ENCODE peak calls at places on chromosomes 4 and X, in five cellular contexts. One of them, this sample, is unnamed.

GRCh38 chr4:71456841-71457240 is 118.0 kb downstream of the SLC4A4 start:
- DNase-seq in tibial nerve: no peak
- DNase-seq in epithelial cell of prostate: peak
- DNase-seq in CD8-positive, alpha-beta T cell: no peak
- DNase-seq in neuronal stem cell: no peak
- DNase-seq in this sample: no peak

GRCh38 chr4:21802406-21802805 is 146.2 kb downstream of the KCNIP4 start:
- DNase-seq in tibial nerve: no peak
- DNase-seq in epithelial cell of prostate: no peak
- DNase-seq in neuronal stem cell: no peak
- DNase-seq in CD8-positive, alpha-beta T cell: no peak
- DNase-seq in this sample: no peak

GRCh38 chr4:118968006-118968405 is 79.4 kb downstream of the SYNPO2 start:
- DNase-seq in epithelial cell of prostate: no peak
- DNase-seq in neuronal stem cell: no peak
- DNase-seq in tibial nerve: peak
- DNase-seq in CD8-positive, alpha-beta T cell: no peak
- DNase-seq in this sample: peak

GRCh38 chrX:119899125-119899524 is 3.4 kb downstream of the AKAP14 start:
- DNase-seq in neuronal stem cell: no peak
- DNase-seq in CD8-positive, alpha-beta T cell: no peak
- DNase-seq in epithelial cell of prostate: peak
- DNase-seq in tibial nerve: no peak
- DNase-seq in this sample: no peak

GRCh38 chrX:97374266-97374665 is 490.6 kb downstream of the RPA4 start:
- DNase-seq in tibial nerve: no peak
- DNase-seq in CD8-positive, alpha-beta T cell: no peak
- DNase-seq in epithelial cell of prostate: no peak
- DNase-seq in neuronal stem cell: no peak
- DNase-seq in this sample: no peak

GRCh38 chr4:55931833-55932232 is 16.9 kb upstream of the CEP135 start:
- DNase-seq in CD8-positive, alpha-beta T cell: no peak
- DNase-seq in tibial nerve: no peak
- DNase-seq in epithelial cell of prostate: no peak
- DNase-seq in neuronal stem cell: no peak
- DNase-seq in this sample: no peak

GRCh38 chrX:21678059-21678458 is 19.9 kb upstream of the KLHL34 start:
- DNase-seq in CD8-positive, alpha-beta T cell: no peak
- DNase-seq in neuronal stem cell: no peak
- DNase-seq in epithelial cell of prostate: no peak
- DNase-seq in tibial nerve: no peak
- DNase-seq in this sample: no peak

GRCh38 chr4:75432683-75433082 is 81.5 kb downstream of the RCHY1 start:
- DNase-seq in epithelial cell of prostate: no peak
- DNase-seq in CD8-positive, alpha-beta T cell: no peak
- DNase-seq in tibial nerve: no peak
- DNase-seq in neuronal stem cell: no peak
- DNase-seq in this sample: no peak

GRCh38 chr4:32417113-32417704 is 1697.0 kb downstream of the PCDH7 start:
- DNase-seq in neuronal stem cell: no peak
- DNase-seq in epithelial cell of prostate: no peak
- DNase-seq in tibial nerve: no peak
- DNase-seq in CD8-positive, alpha-beta T cell: no peak
- DNase-seq in this sample: no peak

GRCh38 chr4:48333587-48333986 is 7.7 kb upstream of the SLAIN2 start:
- DNase-seq in tibial nerve: no peak
- DNase-seq in epithelial cell of prostate: no peak
- DNase-seq in CD8-positive, alpha-beta T cell: no peak
- DNase-seq in neuronal stem cell: no peak
- DNase-seq in this sample: no peak
- H3K27ac ChIP-seq in tibial nerve: no peak
- H3K27ac ChIP-seq in epithelial cell of prostate: peak
- H3K27ac ChIP-seq in CD8-positive, alpha-beta T cell: no peak
- H3K27ac ChIP-seq in neuronal stem cell: no peak
- H3K27ac ChIP-seq in this sample: no peak

DNA sequence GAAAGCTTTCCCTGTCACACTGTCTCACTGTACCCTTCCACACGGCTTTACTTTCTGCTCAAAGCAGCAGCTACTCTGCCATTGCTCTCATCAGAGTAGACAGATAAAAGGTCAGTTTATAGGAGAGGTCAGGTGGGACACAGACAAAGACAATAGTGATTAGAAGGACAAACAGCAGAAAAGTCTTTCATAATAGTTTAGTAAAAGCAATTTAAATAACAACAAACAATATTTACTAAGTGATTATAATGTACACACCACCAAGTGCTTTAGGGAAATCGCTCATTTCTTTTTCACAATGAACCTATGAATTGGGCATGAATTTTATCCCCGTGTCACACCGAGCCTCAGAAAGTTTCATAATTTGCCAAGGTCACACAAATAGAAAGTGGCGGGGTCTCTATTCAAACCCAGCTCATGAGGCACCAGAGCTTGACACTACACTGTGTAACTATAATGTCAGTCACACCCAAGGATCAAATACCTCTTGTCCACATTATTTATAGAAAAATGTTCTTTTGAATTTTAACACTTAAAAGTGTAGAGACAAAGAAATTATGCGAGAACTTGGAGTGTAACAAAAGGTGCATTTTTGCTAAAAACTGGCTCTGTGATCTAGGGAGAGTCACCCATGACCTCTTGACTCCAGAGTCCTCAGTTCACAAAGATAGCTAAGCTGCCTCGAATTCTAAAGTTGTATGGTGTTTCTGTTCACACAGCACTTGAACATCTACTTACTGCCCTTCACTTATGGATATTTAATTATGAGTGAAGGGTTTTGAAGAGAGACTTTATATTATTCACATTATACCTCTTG is 24.5 kb upstream of the SORBS2 start:
- DNase-seq in tibial nerve: no peak
- DNase-seq in epithelial cell of prostate: no peak
- DNase-seq in neuronal stem cell: no peak
- DNase-seq in CD8-positive, alpha-beta T cell: no peak
- DNase-seq in this sample: no peak
- H3K27ac ChIP-seq in tibial nerve: no peak
- H3K27ac ChIP-seq in epithelial cell of prostate: no peak
- H3K27ac ChIP-seq in neuronal stem cell: no peak
- H3K27ac ChIP-seq in CD8-positive, alpha-beta T cell: no peak
- H3K27ac ChIP-seq in this sample: no peak

DNA sequence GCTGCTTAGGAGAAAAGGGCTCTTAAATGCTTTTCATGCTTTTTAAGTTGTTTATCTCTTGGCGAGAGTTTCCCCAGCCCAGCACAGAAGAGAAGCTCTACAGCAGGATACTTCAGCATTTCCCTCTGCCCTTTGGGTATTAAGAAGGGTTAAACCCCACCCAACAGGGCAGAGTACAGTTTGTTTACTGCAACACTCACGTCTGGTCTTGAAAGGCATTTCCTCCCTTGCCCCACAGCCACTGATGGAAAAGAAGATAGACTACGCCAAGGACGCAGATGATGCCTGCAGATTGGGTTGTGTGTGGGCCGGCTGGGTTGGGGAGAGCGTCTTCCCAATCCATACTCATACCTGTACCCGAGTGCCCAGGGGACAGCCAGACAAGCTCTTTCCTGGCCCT is 96.4 kb upstream of the DHX15 start:
- DNase-seq in CD8-positive, alpha-beta T cell: no peak
- DNase-seq in neuronal stem cell: no peak
- DNase-seq in epithelial cell of prostate: no peak
- DNase-seq in tibial nerve: no peak
- DNase-seq in this sample: no peak
- H3K27ac ChIP-seq in CD8-positive, alpha-beta T cell: no peak
- H3K27ac ChIP-seq in neuronal stem cell: no peak
- H3K27ac ChIP-seq in epithelial cell of prostate: no peak
- H3K27ac ChIP-seq in tibial nerve: no peak
- H3K27ac ChIP-seq in this sample: no peak

GRCh38 chrX:24464836-24465523 is at the start of gene PDK3:
- DNase-seq in tibial nerve: peak
- DNase-seq in neuronal stem cell: peak
- DNase-seq in CD8-positive, alpha-beta T cell: peak
- DNase-seq in epithelial cell of prostate: peak
- DNase-seq in this sample: peak

GRCh38 chrX:24463077-24463476 is 2.0 kb upstream of the PDK3 start:
- DNase-seq in neuronal stem cell: no peak
- DNase-seq in CD8-positive, alpha-beta T cell: no peak
- DNase-seq in tibial nerve: no peak
- DNase-seq in epithelial cell of prostate: no peak
- DNase-seq in this sample: no peak

GRCh38 chrX:24466025-24466424 is 939 bp downstream of the PDK3 start:
- DNase-seq in CD8-positive, alpha-beta T cell: no peak
- DNase-seq in tibial nerve: peak
- DNase-seq in neuronal stem cell: no peak
- DNase-seq in epithelial cell of prostate: no peak
- DNase-seq in this sample: no peak

GRCh38 chrX:24465524-24465850 is 401 bp downstream of the PDK3 start:
- DNase-seq in epithelial cell of prostate: no peak
- DNase-seq in neuronal stem cell: no peak
- DNase-seq in CD8-positive, alpha-beta T cell: peak
- DNase-seq in tibial nerve: no peak
- DNase-seq in this sample: no peak

GRCh38 chrX:24464498-24464835 is 619 bp upstream of the PDK3 start:
- DNase-seq in neuronal stem cell: no peak
- DNase-seq in epithelial cell of prostate: no peak
- DNase-seq in CD8-positive, alpha-beta T cell: no peak
- DNase-seq in tibial nerve: peak
- DNase-seq in this sample: no peak
- H3K27ac ChIP-seq in neuronal stem cell: no peak
- H3K27ac ChIP-seq in epithelial cell of prostate: no peak
- H3K27ac ChIP-seq in CD8-positive, alpha-beta T cell: peak
- H3K27ac ChIP-seq in tibial nerve: peak
- H3K27ac ChIP-seq in this sample: peak

GRCh38 chr4:84456157-84456556 is 42.9 kb downstream of the NKX6-1 start:
- DNase-seq in CD8-positive, alpha-beta T cell: no peak
- DNase-seq in neuronal stem cell: no peak
- DNase-seq in epithelial cell of prostate: no peak
- DNase-seq in tibial nerve: no peak
- DNase-seq in this sample: no peak

GRCh38 chr4:84451546-84451945 is 47.5 kb downstream of the NKX6-1 start:
- DNase-seq in tibial nerve: no peak
- DNase-seq in neuronal stem cell: no peak
- DNase-seq in epithelial cell of prostate: no peak
- DNase-seq in CD8-positive, alpha-beta T cell: no peak
- DNase-seq in this sample: no peak

DNA sequence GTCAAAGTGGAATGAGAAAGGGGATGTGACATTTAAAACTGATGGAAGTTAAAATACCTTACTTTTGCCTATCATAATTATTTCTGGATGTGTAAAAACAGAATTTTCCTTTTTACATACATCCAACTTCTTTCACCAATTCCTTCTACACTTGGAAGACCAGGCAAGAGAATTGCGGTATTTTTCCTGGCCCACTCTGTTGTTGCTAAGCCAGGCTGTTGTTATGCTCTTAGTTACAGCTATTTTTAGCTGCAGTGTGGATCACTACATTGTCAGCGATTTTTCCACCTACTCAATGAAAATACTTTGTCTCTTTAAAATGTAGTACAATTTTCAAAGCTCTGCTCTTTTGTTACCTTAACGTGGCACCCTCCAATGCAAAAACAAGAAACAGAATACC is 43.4 kb downstream of the NKX6-1 start:
- DNase-seq in neuronal stem cell: no peak
- DNase-seq in CD8-positive, alpha-beta T cell: no peak
- DNase-seq in tibial nerve: no peak
- DNase-seq in epithelial cell of prostate: no peak
- DNase-seq in this sample: no peak
- H3K27ac ChIP-seq in neuronal stem cell: no peak
- H3K27ac ChIP-seq in CD8-positive, alpha-beta T cell: no peak
- H3K27ac ChIP-seq in tibial nerve: no peak
- H3K27ac ChIP-seq in epithelial cell of prostate: no peak
- H3K27ac ChIP-seq in this sample: no peak

GRCh38 chr4:27189683-27190082 is 329.0 kb downstream of the STIM2 start:
- DNase-seq in epithelial cell of prostate: no peak
- DNase-seq in neuronal stem cell: no peak
- DNase-seq in CD8-positive, alpha-beta T cell: no peak
- DNase-seq in tibial nerve: no peak
- DNase-seq in this sample: no peak

GRCh38 chr4:27198971-27199370 is 338.3 kb downstream of the STIM2 start:
- DNase-seq in tibial nerve: no peak
- DNase-seq in CD8-positive, alpha-beta T cell: no peak
- DNase-seq in neuronal stem cell: no peak
- DNase-seq in epithelial cell of prostate: no peak
- DNase-seq in this sample: no peak

GRCh38 chr4:27198246-27198645 is 337.6 kb downstream of the STIM2 start:
- DNase-seq in CD8-positive, alpha-beta T cell: no peak
- DNase-seq in neuronal stem cell: no peak
- DNase-seq in epithelial cell of prostate: no peak
- DNase-seq in tibial nerve: no peak
- DNase-seq in this sample: no peak

DNA sequence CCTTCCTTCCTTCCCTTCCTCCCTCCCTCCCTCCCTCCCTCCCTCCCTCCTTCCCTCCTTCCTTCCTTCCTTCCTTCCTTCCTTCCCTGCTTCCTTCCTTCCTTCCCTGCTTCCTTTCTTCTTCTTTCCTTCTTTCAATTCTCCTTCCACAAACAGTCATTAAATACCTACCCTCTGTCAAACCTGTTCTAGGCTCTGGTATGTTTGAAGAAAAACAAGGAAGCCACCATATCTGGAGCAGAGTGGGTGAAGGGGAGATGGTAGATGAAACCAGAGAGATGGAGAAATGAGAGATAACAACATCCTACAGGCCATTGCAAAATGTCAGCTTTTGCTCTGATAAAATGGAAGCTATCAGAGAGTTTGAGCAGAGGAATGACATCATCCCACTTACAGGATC is 334.0 kb downstream of the STIM2 start:
- DNase-seq in tibial nerve: no peak
- DNase-seq in epithelial cell of prostate: no peak
- DNase-seq in neuronal stem cell: no peak
- DNase-seq in CD8-positive, alpha-beta T cell: no peak
- DNase-seq in this sample: no peak
- H3K27ac ChIP-seq in tibial nerve: no peak
- H3K27ac ChIP-seq in epithelial cell of prostate: no peak
- H3K27ac ChIP-seq in neuronal stem cell: no peak
- H3K27ac ChIP-seq in CD8-positive, alpha-beta T cell: no peak
- H3K27ac ChIP-seq in this sample: no peak

DNA sequence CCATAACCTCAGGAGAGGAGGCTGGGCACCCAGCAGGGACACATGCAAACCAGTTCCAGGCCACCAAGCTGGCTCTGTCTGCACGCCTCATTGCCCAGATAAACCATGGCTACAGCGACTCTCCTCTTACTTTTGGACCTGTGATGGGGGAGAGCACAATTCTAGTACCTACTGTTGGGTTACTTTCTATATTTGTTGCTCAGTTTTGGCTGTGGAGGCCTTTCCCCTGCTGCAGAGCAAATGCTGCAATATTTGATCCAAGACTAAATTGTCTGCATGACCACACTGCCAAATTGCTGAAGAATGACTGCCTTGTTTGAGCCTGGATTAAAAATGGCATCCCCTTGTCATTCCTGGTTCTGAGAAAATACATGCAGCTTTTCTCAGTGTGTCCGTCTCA is 253.5 kb downstream of the ARHGAP10 start:
- DNase-seq in CD8-positive, alpha-beta T cell: no peak
- DNase-seq in epithelial cell of prostate: no peak
- DNase-seq in neuronal stem cell: no peak
- DNase-seq in tibial nerve: no peak
- DNase-seq in this sample: no peak
- H3K27ac ChIP-seq in CD8-positive, alpha-beta T cell: no peak
- H3K27ac ChIP-seq in epithelial cell of prostate: no peak
- H3K27ac ChIP-seq in neuronal stem cell: no peak
- H3K27ac ChIP-seq in tibial nerve: no peak
- H3K27ac ChIP-seq in this sample: no peak

This sample was measured in substantia nigra.